ENCODE peak calls at places on chromosome 4, in nine cellular contexts. E is A549, M is HepG2, Z is transverse colon, G is ovary, V is tibial nerve, F is H1, B is upper lobe of left lung, D is suprapubic skin. X is an unnamed sample.

GRCh38 chr4:72119946-72120345 is 88.1 kb downstream of the NPFFR2 start:
- DNase-seq in E (no peak), M (no peak), Z (no peak), G (no peak), V (no peak), F (no peak), B (peak; percentile 40), D (no peak), X (no peak)

GRCh38 chr4:176034498-176034897 is 31.1 kb upstream of the WDR17 start:
- DNase-seq in E (peak; percentile 27), M (no peak), Z (no peak), G (no peak), V (no peak), F (no peak), B (no peak), D (no peak), X (no peak)

GRCh38 chr4:157014621-157015591 is 43.3 kb upstream of the PDGFC start:
- DNase-seq in E (no peak), M (no peak), Z (no peak), G (no peak), V (no peak), F (no peak), B (no peak), D (no peak), X (no peak)

GRCh38 chr4:12943069-12943468 is 541.1 kb downstream of the RAB28 start:
- DNase-seq in E (no peak), M (peak; percentile 68), Z (no peak), G (no peak), V (no peak), F (no peak), B (no peak), D (no peak), X (no peak)

GRCh38 chr4:150280081-150280950 is 202.1 kb downstream of the DCLK2 start:
- DNase-seq in E (no peak), M (no peak), Z (no peak), G (no peak), V (no peak), F (no peak), B (no peak), D (no peak), X (no peak)

GRCh38 chr4:13481569-13481968 is 2.6 kb downstream of the RAB28 start:
- DNase-seq in E (peak; percentile 1), M (no peak), Z (no peak), G (no peak), V (no peak), F (no peak), B (no peak), D (no peak), X (no peak)

GRCh38 chr4:147768113-147768512 is 36.2 kb downstream of the ARHGAP10 start:
- DNase-seq in E (peak; percentile 25), M (no peak), Z (peak; percentile 35), G (no peak), V (no peak), F (no peak), B (peak; percentile 32), D (no peak), X (no peak)

GRCh38 chr4:87033902-87034301 is 99.1 kb downstream of the AFF1 start:
- DNase-seq in E (no peak), M (no peak), Z (no peak), G (no peak), V (no peak), F (no peak), B (no peak), D (no peak), X (no peak)

GRCh38 chr4:128468485-128468989 is 180.9 kb upstream of the PGRMC2 start:
- DNase-seq in E (peak; percentile 32), M (no peak), Z (peak; percentile 67), G (no peak), V (peak; percentile 81), F (no peak), B (peak; percentile 83), D (no peak), X (peak; percentile 82)

GRCh38 chr4:32136081-32136787 is 1416.1 kb downstream of the PCDH7 start:
- DNase-seq in E (no peak), M (no peak), Z (no peak), G (no peak), V (no peak), F (no peak), B (no peak), D (no peak), X (no peak)

GRCh38 chr4:94256833-94257232 is 49.2 kb downstream of the SMARCAD1 start:
- DNase-seq in E (peak; percentile 7), M (peak; percentile 2), Z (no peak), G (no peak), V (no peak), F (no peak), B (no peak), D (no peak), X (no peak)

GRCh38 chr4:102620697-102621497 is 119.7 kb downstream of the NFKB1 start:
- DNase-seq in E (peak; percentile 82), M (peak; percentile 92), Z (peak; percentile 47), G (no peak), V (no peak), F (no peak), B (peak; percentile 40), D (no peak), X (no peak)

GRCh38 chr4:156293657-156294297 is 340.1 kb upstream of the CTSO start:
- DNase-seq in E (peak; percentile 30), M (no peak), Z (no peak), G (no peak), V (no peak), F (no peak), B (no peak), D (no peak), X (no peak)

GRCh38 chr4:8290701-8290970 is 21.1 kb downstream of the HTRA3 start:
- DNase-seq in E (no peak), M (no peak), Z (no peak), G (peak; percentile 20), V (no peak), F (no peak), B (no peak), D (peak; percentile 52), X (peak; percentile 45)

GRCh38 chr4:56575820-56576429 is 70.3 kb downstream of the ARL9 start:
- DNase-seq in E (peak; percentile 29), M (peak; percentile 8), Z (no peak), G (no peak), V (no peak), F (no peak), B (no peak), D (no peak), X (no peak)

GRCh38 chr4:155339999-155340398 is 36.8 kb downstream of the MAP9 start:
- DNase-seq in E (peak; percentile 35), M (no peak), Z (no peak), G (no peak), V (no peak), F (no peak), B (no peak), D (no peak), X (no peak)

GRCh38 chr4:56544573-56545131 is 39.1 kb downstream of the ARL9 start:
- DNase-seq in E (peak; percentile 75), M (peak; percentile 78), Z (peak; percentile 88), G (peak; percentile 92), V (peak; percentile 73), F (peak; percentile 99), B (peak; percentile 88), D (peak; percentile 87), X (peak; percentile 93)

GRCh38 chr4:172982151-172982590 is 186.4 kb upstream of the GALNT7 start:
- DNase-seq in E (peak; percentile 90), M (no peak), Z (no peak), G (no peak), V (peak; percentile 21), F (no peak), B (no peak), D (no peak), X (no peak)

GRCh38 chr4:126448093-126448820 is 1133.5 kb downstream of the FAT4 start:
- DNase-seq in E (no peak), M (no peak), Z (no peak), G (no peak), V (no peak), F (no peak), B (no peak), D (no peak), X (no peak)

GRCh38 chr4:124883642-124884041 is 171.1 kb upstream of the ANKRD50 start:
- DNase-seq in E (no peak), M (no peak), Z (no peak), G (no peak), V (no peak), F (no peak), B (no peak), D (no peak), X (no peak)

GRCh38 chr4:183017962-183018361 is 81.1 kb upstream of the WWC2 start:
- DNase-seq in E (no peak), M (no peak), Z (no peak), G (no peak), V (no peak), F (peak; percentile 3), B (no peak), D (no peak), X (no peak)

GRCh38 chr4:57110635-57111546 is 706 bp upstream of the IGFBP7 start:
- DNase-seq in E (no peak), M (no peak), Z (peak; percentile 30), G (peak; percentile 62), V (peak; percentile 48), F (peak; percentile 56), B (peak; percentile 72), D (no peak), X (peak; percentile 82)

GRCh38 chr4:151173751-151174325 is 74.4 kb downstream of the RPS3A start:
- DNase-seq in E (no peak), M (no peak), Z (peak; percentile 39), G (peak; percentile 82), V (peak; percentile 45), F (no peak), B (no peak), D (no peak), X (peak; percentile 89)

GRCh38 chr4:89257376-89257775 is 50.2 kb downstream of the GPRIN3 start:
- DNase-seq in E (no peak), M (no peak), Z (no peak), G (no peak), V (no peak), F (no peak), B (no peak), D (no peak), X (no peak)
- H3K4me3 ChIP-seq in E (no peak overlapping the region), M (no peak overlapping the region), Z (no peak overlapping the region), G (no peak overlapping the region), V (no peak overlapping the region), F (no peak overlapping the region), B (no peak overlapping the region), D (no peak overlapping the region), X (no peak overlapping the region)

GRCh38 chr4:159103406-159104131 is 690 bp downstream of the RAPGEF2 start:
- DNase-seq in E (peak; percentile 15), M (no peak), Z (peak; percentile 58), G (peak; percentile 64), V (peak; percentile 17), F (peak; percentile 72), B (peak; percentile 56), D (peak; percentile 82), X (peak; percentile 75)
- TF ChIP-seq POLR2A in E (no peak), M (no peak), Z (no peak), G (peak; percentile 23), V (no peak), F (peak; percentile 35), B (no peak), D (no peak), X (no peak)

GRCh38 chr4:143728171-143728570 is 27.7 kb upstream of the FREM3 start:
- DNase-seq in E (no peak), M (no peak), Z (no peak), G (no peak), V (no peak), F (no peak), B (no peak), D (no peak), X (no peak)
- TF ChIP-seq EP300 in E (no peak), M (no peak), Z (no peak), G (no peak), V (no peak), F (no peak), B (no peak), D (no peak), X (no peak)

GRCh38 chr4:68582339-68582717 is 6.2 kb upstream of the UGT2B17 start:
- DNase-seq in E (no peak), M (no peak), Z (no peak), G (no peak), V (no peak), F (no peak), B (no peak), D (no peak), X (no peak)
- H3K4me3 ChIP-seq in E (no peak overlapping the region), M (no peak overlapping the region), Z (no peak overlapping the region), G (no peak overlapping the region), V (no peak overlapping the region), F (no peak overlapping the region), B (no peak overlapping the region), D (no peak overlapping the region), X (no peak overlapping the region)